ENCODE peak calls at places on chromosomes 12 and 14, in six cellular contexts. X is HCT116, W is K562, P is H1, V is GM12878, K is SK-N-SH. I is an unnamed sample.

GRCh38 chr14:56378474-56378873 is 201.1 kb upstream of the TMEM260 start:
- DNase-seq in X (no peak), W (no peak), P (no peak), V (no peak), K (no peak), I (no peak)

GRCh38 chr14:103846569-103847438 is 571 bp downstream of the PPP1R13B start:
- DNase-seq in X (no peak), W (peak), P (peak), V (no peak), K (peak), I (no peak)

GRCh38 chr12:989751-990278 is 1.2 kb upstream of the ERC1 start:
- DNase-seq in X (no peak), W (peak), P (no peak), V (no peak), K (peak), I (peak)

GRCh38 chr12:19409376-19409775 is 29.9 kb upstream of the AEBP2 start:
- DNase-seq in X (no peak), W (no peak), P (no peak), V (no peak), K (no peak), I (no peak)

GRCh38 chr12:107605293-107605692 is 80.3 kb upstream of the PWP1 start:
- DNase-seq in X (no peak), W (no peak), P (no peak), V (no peak), K (no peak), I (no peak)

GRCh38 chr14:24130717-24131548 is 474 bp downstream of the FITM1 start:
- DNase-seq in X (no peak), W (no peak), P (no peak), V (no peak), K (peak), I (peak)

GRCh38 chr12:17097674-17098073 is 491.7 kb upstream of the LMO3 start:
- DNase-seq in X (no peak), W (peak), P (no peak), V (no peak), K (no peak), I (no peak)

GRCh38 chr12:65857875-65858274 is 33.6 kb downstream of the HMGA2 start:
- DNase-seq in X (no peak), W (no peak), P (no peak), V (no peak), K (no peak), I (no peak)

GRCh38 chr14:50403433-50403832 is 6.8 kb upstream of the CDKL1 start:
- DNase-seq in X (no peak), W (no peak), P (no peak), V (no peak), K (no peak), I (no peak)

GRCh38 chr12:51974646-51975045 is 23.1 kb downstream of the ACVR1B start:
- DNase-seq in X (no peak), W (no peak), P (no peak), V (no peak), K (no peak), I (no peak)

GRCh38 chr12:69002969-69003368 is 70.0 kb upstream of the CPM start:
- DNase-seq in X (no peak), W (no peak), P (no peak), V (no peak), K (no peak), I (no peak)

GRCh38 chr12:12441051-12441807 is 84.4 kb downstream of the BORCS5 start:
- DNase-seq in X (no peak), W (no peak), P (no peak), V (no peak), K (no peak), I (no peak)

GRCh38 chr12:120783197-120783596 is 57.6 kb downstream of the ACADS start:
- DNase-seq in X (peak), W (no peak), P (no peak), V (no peak), K (no peak), I (peak)

GRCh38 chr12:89789862-89790261 is 81.2 kb upstream of the ATP2B1 start:
- DNase-seq in X (no peak), W (no peak), P (no peak), V (peak), K (no peak), I (no peak)

GRCh38 chr12:51522696-51523095 is 68.3 kb upstream of the SCN8A start:
- DNase-seq in X (no peak), W (peak), P (no peak), V (no peak), K (peak), I (no peak)

GRCh38 chr14:103072595-103073366 is 11.2 kb upstream of the LBHD2 start:
- DNase-seq in X (no peak), W (peak), P (no peak), V (no peak), K (no peak), I (no peak)

GRCh38 chr12:14262771-14263511 is 102.5 kb upstream of the ATF7IP start:
- DNase-seq in X (no peak), W (no peak), P (no peak), V (no peak), K (no peak), I (no peak)

GRCh38 chr12:81211306-81211705 is 133.4 kb downstream of the ACSS3 start:
- DNase-seq in X (no peak), W (no peak), P (no peak), V (no peak), K (no peak), I (no peak)

GRCh38 chr12:109557809-109558208 is 15.5 kb downstream of the MMAB start:
- DNase-seq in X (no peak), W (no peak), P (no peak), V (no peak), K (no peak), I (no peak)

GRCh38 chr14:94738097-94738496 is 31.8 kb downstream of the GSC start:
- DNase-seq in X (no peak), W (no peak), P (no peak), V (no peak), K (no peak), I (no peak)

GRCh38 chr12:98334768-98335167 is 180.6 kb upstream of the TMPO start:
- DNase-seq in X (no peak), W (no peak), P (no peak), V (no peak), K (no peak), I (no peak)

GRCh38 chr12:98053202-98053601 is 462.2 kb upstream of the TMPO start:
- DNase-seq in X (no peak), W (no peak), P (no peak), V (no peak), K (no peak), I (no peak)

GRCh38 chr14:103519837-103520212 is 2.8 kb downstream of the CKB start:
- DNase-seq in X (no peak), W (peak), P (no peak), V (no peak), K (peak), I (no peak)

GRCh38 chr12:121795029-121795977 is 1.8 kb upstream of the RHOF start:
- DNase-seq in X (peak), W (peak), P (peak), V (no peak), K (peak), I (peak)

GRCh38 chr12:53231859-53232640 is at the start of gene RARG:
- DNase-seq in X (no peak), W (peak), P (peak), V (no peak), K (peak), I (no peak)

GRCh38 chr14:80522936-80523335 is 311.6 kb upstream of the DIO2 start:
- DNase-seq in X (no peak), W (no peak), P (no peak), V (no peak), K (no peak), I (no peak)
- TF ChIP-seq YY1 in X (no peak), W (no peak), P (no peak), V (no peak), K (no peak), I (no peak)

GRCh38 chr12:2751230-2751629 is 43.5 kb upstream of the FKBP4 start:
- DNase-seq in X (no peak), W (no peak), P (no peak), V (no peak), K (no peak), I (no peak)

GRCh38 chr12:2753536-2753935 is 41.2 kb upstream of the FKBP4 start:
- DNase-seq in X (no peak), W (no peak), P (no peak), V (no peak), K (no peak), I (no peak)

GRCh38 chr12:2752676-2753371 is 41.9 kb upstream of the FKBP4 start:
- DNase-seq in X (peak), W (peak), P (peak), V (no peak), K (peak), I (peak)

GRCh38 chr12:2750185-2750584 is 44.6 kb upstream of the FKBP4 start:
- DNase-seq in X (no peak), W (no peak), P (no peak), V (no peak), K (no peak), I (no peak)

DNA sequence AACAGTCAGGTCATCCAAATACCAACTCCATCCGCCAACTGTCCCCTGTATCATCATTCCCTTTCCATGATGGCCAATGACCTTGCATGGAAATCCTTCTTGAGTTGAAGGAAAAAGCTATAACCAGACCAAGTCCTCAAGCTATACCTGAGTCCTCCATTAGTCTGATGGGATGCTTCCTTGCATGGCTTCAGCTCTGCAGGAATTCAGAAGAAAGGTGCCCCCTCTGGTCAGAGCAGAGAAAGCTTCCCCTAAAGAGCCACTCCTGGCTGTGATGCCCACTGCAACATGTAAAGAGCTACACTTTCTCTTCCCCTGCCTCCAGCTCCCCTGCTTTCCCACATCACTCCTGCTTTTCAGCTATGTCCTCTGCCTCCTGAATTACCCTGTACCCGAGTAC is 43.1 kb upstream of the FKBP4 start:
- DNase-seq in X (no peak), W (no peak), P (peak), V (no peak), K (peak), I (no peak)
- TF ChIP-seq CTCF in X (no peak), W (no peak), P (peak), V (no peak), K (no peak), I (no peak)

GRCh38 chr12:4992881-4993280 is 50.8 kb upstream of the KCNA5 start:
- DNase-seq in X (no peak), W (no peak), P (no peak), V (no peak), K (no peak), I (no peak)

GRCh38 chr12:5000204-5000603 is 43.5 kb upstream of the KCNA5 start:
- DNase-seq in X (peak), W (peak), P (no peak), V (no peak), K (no peak), I (no peak)

GRCh38 chr12:4994622-4995021 is 49.1 kb upstream of the KCNA5 start:
- DNase-seq in X (no peak), W (no peak), P (no peak), V (no peak), K (no peak), I (no peak)

GRCh38 chr12:4997939-4998338 is 45.7 kb upstream of the KCNA5 start:
- DNase-seq in X (no peak), W (peak), P (no peak), V (no peak), K (no peak), I (no peak)

GRCh38 chr12:4996714-4997113 is 47.0 kb upstream of the KCNA5 start:
- DNase-seq in X (no peak), W (no peak), P (no peak), V (no peak), K (no peak), I (no peak)
- TF ChIP-seq YY1 in X (no peak), W (no peak), P (no peak), V (no peak), K (no peak), I (no peak)

GRCh38 chr14:74979442-74980397 is 23.0 kb upstream of the EIF2B2 start:
- DNase-seq in X (no peak), W (no peak), P (peak), V (no peak), K (peak), I (no peak)
- TF ChIP-seq CTCF in X (no peak), W (no peak), P (no peak), V (no peak), K (no peak), I (peak)

DNA sequence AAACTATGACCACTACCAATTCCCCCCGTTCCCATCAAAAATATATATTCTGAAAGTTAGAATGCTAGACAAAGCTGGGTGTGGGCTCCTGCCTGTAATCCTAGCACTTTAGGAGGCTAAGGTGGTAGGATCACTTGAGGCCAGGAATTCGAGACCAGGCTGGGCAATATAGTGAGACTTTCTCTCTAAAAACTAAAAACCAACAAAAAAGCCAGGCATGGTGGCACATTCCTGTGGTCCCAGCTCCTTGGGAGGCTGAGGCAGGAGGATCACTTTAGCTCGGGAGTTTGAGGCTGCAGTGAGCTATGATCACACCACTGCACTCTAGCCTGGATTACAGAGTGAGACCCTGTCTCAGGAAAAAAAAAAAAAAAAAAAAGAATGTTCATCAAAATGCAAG is 48.8 kb upstream of the COL2A1 start:
- DNase-seq in X (no peak), W (no peak), P (no peak), V (no peak), K (no peak), I (no peak)
- TF ChIP-seq YY1 in X (no peak), W (no peak), P (no peak), V (no peak), K (no peak), I (no peak)